ENCODE peak calls at places on chromosome 14, in seven cellular contexts. One of them, this sample, is unnamed.

GRCh38 chr14:39023939-39024871 is 78.8 kb downstream of the SEC23A start:
- DNase-seq in NCI-H1436: no peak
- DNase-seq in hepatic stellate cell: no peak
- DNase-seq in NCI-H524 treated with DMSO at 0.1 percent for 48 hours: peak
- DNase-seq in activated CD4-positive, alpha-beta T cell treated with anti-CD3 and anti-CD28 coated beads for 1 hour: no peak
- DNase-seq in transverse colon: peak
- DNase-seq in mesothelial cell of epicardium: no peak
- DNase-seq in this sample: no peak

GRCh38 chr14:100652739-100653138 is 65.5 kb upstream of the BEGAIN start:
- DNase-seq in NCI-H1436: no peak
- DNase-seq in hepatic stellate cell: no peak
- DNase-seq in NCI-H524 treated with DMSO at 0.1 percent for 48 hours: no peak
- DNase-seq in activated CD4-positive, alpha-beta T cell treated with anti-CD3 and anti-CD28 coated beads for 1 hour: no peak
- DNase-seq in transverse colon: no peak
- DNase-seq in mesothelial cell of epicardium: no peak
- DNase-seq in this sample: no peak

GRCh38 chr14:21241218-21241819 is 27.9 kb downstream of the HNRNPC start:
- DNase-seq in NCI-H1436: no peak
- DNase-seq in hepatic stellate cell: no peak
- DNase-seq in NCI-H524 treated with DMSO at 0.1 percent for 48 hours: no peak
- DNase-seq in activated CD4-positive, alpha-beta T cell treated with anti-CD3 and anti-CD28 coated beads for 1 hour: no peak
- DNase-seq in transverse colon: no peak
- DNase-seq in mesothelial cell of epicardium: no peak
- DNase-seq in this sample: no peak

GRCh38 chr14:105857816-105858675 is 331.7 kb downstream of the TMEM121 start:
- DNase-seq in NCI-H1436: no peak
- DNase-seq in hepatic stellate cell: no peak
- DNase-seq in NCI-H524 treated with DMSO at 0.1 percent for 48 hours: no peak
- DNase-seq in activated CD4-positive, alpha-beta T cell treated with anti-CD3 and anti-CD28 coated beads for 1 hour: peak
- DNase-seq in transverse colon: peak
- DNase-seq in mesothelial cell of epicardium: peak
- DNase-seq in this sample: peak

GRCh38 chr14:44135972-44136371 is 371.1 kb downstream of the FSCB start:
- DNase-seq in NCI-H1436: no peak
- DNase-seq in hepatic stellate cell: no peak
- DNase-seq in NCI-H524 treated with DMSO at 0.1 percent for 48 hours: no peak
- DNase-seq in activated CD4-positive, alpha-beta T cell treated with anti-CD3 and anti-CD28 coated beads for 1 hour: no peak
- DNase-seq in transverse colon: no peak
- DNase-seq in mesothelial cell of epicardium: no peak
- DNase-seq in this sample: no peak

GRCh38 chr14:58098507-58098906 is 53.5 kb downstream of the ARMH4 start:
- DNase-seq in NCI-H1436: peak
- DNase-seq in hepatic stellate cell: no peak
- DNase-seq in NCI-H524 treated with DMSO at 0.1 percent for 48 hours: no peak
- DNase-seq in activated CD4-positive, alpha-beta T cell treated with anti-CD3 and anti-CD28 coated beads for 1 hour: no peak
- DNase-seq in transverse colon: peak
- DNase-seq in mesothelial cell of epicardium: no peak
- DNase-seq in this sample: no peak

GRCh38 chr14:96062010-96062409 is 22.8 kb downstream of the C14orf132 start:
- DNase-seq in NCI-H1436: no peak
- DNase-seq in hepatic stellate cell: no peak
- DNase-seq in NCI-H524 treated with DMSO at 0.1 percent for 48 hours: no peak
- DNase-seq in activated CD4-positive, alpha-beta T cell treated with anti-CD3 and anti-CD28 coated beads for 1 hour: no peak
- DNase-seq in transverse colon: no peak
- DNase-seq in mesothelial cell of epicardium: no peak
- DNase-seq in this sample: peak

GRCh38 chr14:56127156-56127555 is 8.9 kb downstream of the PELI2 start:
- DNase-seq in NCI-H1436: no peak
- DNase-seq in hepatic stellate cell: no peak
- DNase-seq in NCI-H524 treated with DMSO at 0.1 percent for 48 hours: no peak
- DNase-seq in activated CD4-positive, alpha-beta T cell treated with anti-CD3 and anti-CD28 coated beads for 1 hour: no peak
- DNase-seq in transverse colon: no peak
- DNase-seq in mesothelial cell of epicardium: no peak
- DNase-seq in this sample: no peak

GRCh38 chr14:50763386-50764007 is 67.5 kb downstream of the NIN start:
- DNase-seq in NCI-H1436: no peak
- DNase-seq in hepatic stellate cell: peak
- DNase-seq in NCI-H524 treated with DMSO at 0.1 percent for 48 hours: no peak
- DNase-seq in activated CD4-positive, alpha-beta T cell treated with anti-CD3 and anti-CD28 coated beads for 1 hour: no peak
- DNase-seq in transverse colon: no peak
- DNase-seq in mesothelial cell of epicardium: no peak
- DNase-seq in this sample: no peak

GRCh38 chr14:60637490-60638452 is 11.5 kb downstream of the SIX1 start:
- DNase-seq in NCI-H1436: no peak
- DNase-seq in hepatic stellate cell: no peak
- DNase-seq in NCI-H524 treated with DMSO at 0.1 percent for 48 hours: no peak
- DNase-seq in activated CD4-positive, alpha-beta T cell treated with anti-CD3 and anti-CD28 coated beads for 1 hour: no peak
- DNase-seq in transverse colon: no peak
- DNase-seq in mesothelial cell of epicardium: no peak
- DNase-seq in this sample: no peak

This sample was measured in Peyer's patch.